ENCODE peak calls at places on chromosomes 13 and 19, in seven cellular contexts. U, N, G, B, M, K and D are unnamed samples.

GRCh38 chr19:50522881-50523280 is 9.2 kb upstream of the ASPDH start:
- DNase-seq in U (no peak), B (no peak), G (no peak), K (no peak), M (no peak), N (no peak), D (no peak)

GRCh38 chr13:24038405-24038804 is 122.1 kb upstream of the SPATA13 start:
- DNase-seq in U (no peak), N (no peak), K (no peak), M (no peak), G (no peak), B (no peak), D (no peak)

GRCh38 chr19:10222201-10222890 is 8.8 kb downstream of the S1PR2 start:
- DNase-seq in K (no peak), B (no peak), N (no peak), G (no peak), M (no peak), U (no peak), D (no peak)

GRCh38 chr19:10021446-10021845 is 8.2 kb downstream of the RDH8 start:
- DNase-seq in M (no peak), G (no peak), K (no peak), U (no peak), B (no peak), N (no peak), D (no peak)

GRCh38 chr19:51097796-51098195 is 10.4 kb downstream of the CTU1 start:
- DNase-seq in N (no peak), G (no peak), B (no peak), M (no peak), K (no peak), U (no peak), D (no peak)

GRCh38 chr19:51089786-51090185 is 7.1 kb upstream of the KLK14 start:
- DNase-seq in B (no peak), G (no peak), N (no peak), K (no peak), M (no peak), U (no peak), D (no peak)

GRCh38 chr19:19561946-19562664 is 24.0 kb downstream of the CILP2 start:
- DNase-seq in B (no peak), M (no peak), U (no peak), N (no peak), G (no peak), K (no peak), D (no peak)

GRCh38 chr19:34241513-34242337 is 12.6 kb upstream of the GARRE1 start:
- DNase-seq in M (no peak), N (peak; percentile 60), G (no peak), B (peak; percentile 77), U (no peak), K (peak; percentile 53), D (no peak)

GRCh38 chr19:18995804-18996241 is 37.5 kb downstream of the SUGP2 start:
- DNase-seq in U (peak; percentile 23), G (peak; percentile 70), B (peak; percentile 47), N (peak; percentile 77), K (peak; percentile 57), M (no peak), D (no peak)

GRCh38 chr13:24616514-24616913 is 63.7 kb upstream of the ATP12A start:
- DNase-seq in N (no peak), G (no peak), U (no peak), M (no peak), K (no peak), B (no peak), D (no peak)

GRCh38 chr13:37929308-37929707 is 59.7 kb upstream of the TRPC4 start:
- DNase-seq in M (no peak), B (no peak), K (no peak), N (no peak), G (no peak), U (no peak), D (no peak)

GRCh38 chr13:107767119-107767518 is 448.2 kb downstream of the LIG4 start:
- DNase-seq in B (no peak), N (no peak), G (peak; percentile 76), U (no peak), K (no peak), M (no peak), D (no peak)

DNA sequence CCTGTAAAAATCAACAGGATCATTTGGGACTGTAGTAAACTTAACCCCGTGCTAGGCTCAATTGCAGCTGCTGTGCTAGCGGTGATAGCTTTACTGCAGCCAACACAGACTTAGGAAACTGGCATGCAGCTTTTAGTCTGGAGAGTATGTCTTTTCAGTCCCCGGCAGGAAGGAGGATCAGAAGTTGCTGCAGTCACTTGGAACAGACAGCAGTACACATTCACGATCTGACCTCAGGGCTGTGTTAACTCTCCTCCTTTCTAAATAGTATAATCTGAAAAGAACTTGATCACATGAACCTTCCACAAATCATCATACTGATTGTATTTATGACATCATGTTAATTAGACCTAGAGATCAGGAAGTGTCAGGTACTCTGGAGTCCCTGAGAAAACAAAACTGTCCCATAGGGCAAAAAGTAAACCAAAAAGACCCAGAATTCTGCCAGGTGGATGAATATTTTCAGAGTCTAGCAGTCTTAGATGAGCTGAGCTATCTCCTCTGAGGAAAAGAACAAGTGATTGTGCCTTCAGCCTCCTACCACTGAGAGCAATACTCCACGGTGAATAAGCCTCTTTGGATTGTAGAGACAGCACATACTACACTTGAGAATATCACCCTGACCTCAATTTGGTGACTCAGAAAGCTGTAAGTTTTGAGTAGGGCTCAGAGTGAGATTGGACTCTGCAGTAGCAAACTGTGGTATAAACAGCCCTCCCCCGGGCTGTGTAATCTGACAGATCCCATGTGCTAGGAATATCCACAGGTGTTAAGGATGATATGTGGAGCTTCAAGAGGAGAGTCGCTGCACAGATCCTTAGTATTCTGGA is 181.0 kb upstream of the GPR12 start:
- DNase-seq in M (no peak), K (no peak), B (no peak), N (no peak), G (no peak), U (no peak), D (no peak)
- TF ChIP-seq SIN3A in M (no peak), K (no peak), B (no peak), N (no peak), G (no peak), U (no peak), D (no peak)

DNA sequence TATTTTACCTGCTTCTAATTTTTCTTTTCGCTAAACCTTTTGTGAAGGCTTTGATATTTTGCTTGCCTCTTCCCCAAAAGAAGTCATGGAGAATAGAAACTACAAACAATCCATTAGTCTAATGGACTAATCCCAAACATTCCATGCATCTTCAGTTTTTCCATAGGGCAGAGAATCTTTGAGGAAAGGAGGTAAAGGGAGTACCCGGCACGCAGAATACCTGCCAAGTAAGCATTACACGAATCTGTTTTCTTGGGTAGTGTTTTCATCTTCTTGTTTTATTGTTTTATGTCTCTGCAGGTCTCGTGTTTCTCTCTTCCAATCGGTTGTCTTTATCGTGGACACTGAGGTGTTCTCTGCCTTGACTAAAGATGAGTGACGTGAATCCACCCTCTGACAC is at the start of gene NLRP8:
- DNase-seq in B (no peak), K (no peak), G (no peak), M (no peak), U (no peak), N (no peak), D (no peak)
- TF ChIP-seq SIN3A in B (no peak), K (no peak), G (no peak), M (no peak), U (no peak), N (no peak), D (no peak)

DNA sequence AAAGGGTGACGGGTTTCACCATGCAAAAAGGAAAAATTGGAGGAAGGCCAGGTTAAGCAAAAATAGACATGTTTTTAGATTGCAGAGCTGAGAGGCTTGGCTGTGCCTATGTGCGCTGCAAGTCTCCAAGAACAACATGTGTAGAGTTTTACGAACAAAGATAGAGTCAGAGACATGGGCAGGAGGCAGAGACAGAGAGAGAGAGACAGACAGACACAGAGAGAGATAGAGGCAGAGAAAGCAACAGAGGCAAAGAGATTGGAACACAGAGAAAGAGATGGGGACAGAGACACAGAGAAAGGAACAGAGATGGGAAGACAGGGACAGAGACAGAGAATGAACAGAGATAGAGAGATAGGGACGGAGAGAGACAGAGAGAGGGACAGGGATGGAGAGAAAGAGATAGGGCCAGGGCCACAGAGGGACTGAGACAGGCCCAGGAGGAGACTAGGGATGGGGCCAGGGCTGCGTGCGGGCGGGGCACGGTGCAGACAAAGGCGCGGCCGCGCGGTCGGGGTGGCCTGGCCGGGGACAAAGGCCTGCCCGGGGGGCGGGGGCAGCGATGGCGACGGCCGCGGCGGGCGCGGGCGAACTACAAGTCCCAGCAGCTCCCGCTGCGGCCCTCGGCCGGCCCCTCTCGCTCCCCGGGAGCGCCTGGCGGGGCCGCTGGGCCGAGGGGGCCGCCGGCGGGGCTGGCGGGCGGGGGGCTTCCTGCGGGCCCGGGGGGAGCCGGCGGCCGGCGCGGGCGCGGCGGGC is at the start of gene ZNF358:
- DNase-seq in M (no peak), K (peak; percentile 31), U (no peak), N (peak; percentile 88), B (no peak), G (peak; percentile 98), D (no peak)
- TF ChIP-seq SIN3A in M (no peak), K (no peak), U (no peak), N (no peak), B (peak; percentile 55), G (no peak), D (no peak)

GRCh38 chr13:78601124-78601885 is 2.0 kb downstream of the POU4F1 start:
- DNase-seq in U (no peak), B (no peak), M (no peak), N (no peak), K (no peak), G (peak; percentile 45), D (no peak)
- TF ChIP-seq SIN3A in U (no peak), B (no peak), M (no peak), N (no peak), K (no peak), G (no peak), D (no peak)

GRCh38 chr13:96650301-96650886 is 343.9 kb downstream of the OXGR1 start:
- DNase-seq in M (peak; percentile 12), N (no peak), K (no peak), U (peak; percentile 3), G (no peak), B (no peak), D (no peak)
- TF ChIP-seq SIN3A in M (no peak), N (no peak), K (no peak), U (no peak), G (no peak), B (no peak), D (no peak)

DNA sequence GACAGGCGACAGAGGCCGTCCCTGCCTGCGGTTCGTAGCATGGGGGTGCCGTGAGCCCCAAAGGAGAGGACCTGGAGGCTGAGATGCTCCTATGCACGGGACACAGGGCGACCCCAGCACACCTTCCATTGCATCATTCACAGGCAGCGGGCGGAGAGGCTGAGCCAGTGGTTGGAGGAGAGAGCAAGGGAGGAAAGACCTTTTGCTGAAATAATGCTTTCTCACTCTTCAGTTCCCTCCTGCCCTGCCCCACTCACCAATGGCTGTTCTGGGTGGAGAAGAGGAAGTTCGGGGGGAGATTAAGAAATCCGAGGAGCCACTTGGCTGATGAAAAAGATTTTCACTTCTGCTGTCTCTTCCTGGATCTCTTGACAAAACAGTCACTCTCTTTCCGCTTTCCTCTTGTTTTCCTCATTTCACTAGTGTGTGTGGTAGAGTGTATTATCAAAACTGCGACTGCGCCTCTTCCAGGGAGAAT is at the start of gene NLRP12:
- DNase-seq in M (no peak), B (no peak), K (no peak), G (no peak), N (no peak), U (no peak), D (no peak)
- TF ChIP-seq SIN3A in M (no peak), B (no peak), K (no peak), G (no peak), N (no peak), U (no peak), D (no peak)